ENCODE peak calls at places on chromosomes 3 and 15, in eight cellular contexts. L, K, N, O, G, J, R and C are unnamed samples.

GRCh38 chr3:102577390-102577789 is 142.6 kb downstream of the ZPLD1 start:
- DNase-seq in L (no peak), G (no peak), N (no peak), K (no peak), R (no peak), J (no peak), O (no peak), C (no peak)

GRCh38 chr3:191528589-191528988 is 67.6 kb downstream of the PYDC2 start:
- DNase-seq in O (no peak), R (no peak), J (no peak), K (no peak), L (no peak), G (no peak), N (no peak), C (no peak)

GRCh38 chr3:50316657-50317242 is 5.8 kb downstream of the HYAL2 start:
- DNase-seq in O (peak; percentile 96), G (no peak), R (no peak), L (peak; percentile 73), K (no peak), N (peak; percentile 93), J (peak; percentile 60), C (no peak)

GRCh38 chr3:49607105-49607591 is 52.9 kb downstream of the BSN start:
- DNase-seq in G (no peak), J (no peak), N (no peak), R (peak; percentile 37), O (no peak), K (no peak), L (no peak), C (no peak)

GRCh38 chr15:68191555-68191954 is 13.6 kb downstream of the CALML4 start:
- DNase-seq in K (no peak), O (no peak), R (no peak), L (no peak), J (no peak), G (no peak), N (no peak), C (no peak)

GRCh38 chr3:50587806-50588758 is 18.8 kb downstream of the HEMK1 start:
- DNase-seq in R (no peak), G (no peak), O (no peak), L (peak; percentile 60), N (peak; percentile 50), J (no peak), K (no peak), C (no peak)

GRCh38 chr3:34758630-34759261 is 880.6 kb upstream of the ARPP21 start:
- DNase-seq in R (no peak), O (no peak), J (no peak), G (no peak), K (no peak), L (no peak), N (peak; percentile 24), C (no peak)

GRCh38 chr3:44125241-44125640 is 116.4 kb upstream of the TOPAZ1 start:
- DNase-seq in R (no peak), L (no peak), K (no peak), N (no peak), J (no peak), G (no peak), O (no peak), C (no peak)

GRCh38 chr15:84734794-84735479 is 13.5 kb upstream of the ZNF592 start:
- DNase-seq in L (peak; percentile 40), N (peak; percentile 83), K (peak; percentile 48), J (no peak), G (peak; percentile 43), O (peak; percentile 87), R (peak; percentile 70), C (peak; percentile 25)

GRCh38 chr3:39065197-39065596 is 13.4 kb downstream of the WDR48 start:
- DNase-seq in O (no peak), L (no peak), J (no peak), K (no peak), N (no peak), G (peak; percentile 60), R (no peak), C (no peak)

GRCh38 chr3:171329759-171330158 is 130.4 kb downstream of the TNIK start:
- DNase-seq in O (no peak), J (no peak), K (no peak), N (no peak), R (no peak), G (peak; percentile 61), L (no peak), C (no peak)

GRCh38 chr3:141795311-141795710 is 32.1 kb downstream of the GRK7 start:
- DNase-seq in N (no peak), L (no peak), J (no peak), K (no peak), O (no peak), R (no peak), G (no peak), C (no peak)

GRCh38 chr3:141797167-141797773 is 34.1 kb downstream of the GRK7 start:
- DNase-seq in N (peak; percentile 65), G (peak; percentile 37), O (peak; percentile 40), J (peak; percentile 33), K (peak; percentile 31), L (peak; percentile 24), R (peak; percentile 69), C (peak; percentile 81)

GRCh38 chr3:141797819-141798405 is 34.7 kb downstream of the GRK7 start:
- DNase-seq in O (no peak), K (no peak), N (no peak), G (no peak), J (no peak), R (no peak), L (no peak), C (no peak)

GRCh38 chr3:141795719-141796435 is 32.7 kb downstream of the GRK7 start:
- DNase-seq in O (peak; percentile 87), N (peak; percentile 72), R (peak; percentile 86), G (no peak), J (peak; percentile 49), K (peak; percentile 52), L (peak; percentile 29), C (peak; percentile 65)

GRCh38 chr3:141796436-141797166 is 33.4 kb downstream of the GRK7 start:
- DNase-seq in L (peak; percentile 44), N (no peak), J (no peak), R (no peak), K (no peak), G (no peak), O (peak; percentile 42), C (no peak)
- H3K4me1 ChIP-seq in L (peaks cover 54% of the 10 kb centered on the region), N (peaks cover 5% of the 10 kb centered on the region), J (peaks cover 12% of the 10 kb centered on the region), R (peaks cover 47% of the 10 kb centered on the region), K (no peaks in the 10 kb centered on the region), G (peaks cover 4% of the 10 kb centered on the region), O (peaks cover 33% of the 10 kb centered on the region), C (peaks cover 29% of the 10 kb centered on the region)

GRCh38 chr15:41559489-41560177 is 621 bp downstream of the TYRO3 start:
- DNase-seq in K (no peak), N (peak; percentile 45), O (peak; percentile 31), L (no peak), G (no peak), R (no peak), J (peak; percentile 37), C (no peak)
- H3K4me1 ChIP-seq in K (no peaks in the 10 kb centered on the region), N (peaks cover 10% of the 10 kb centered on the region), O (peaks cover 39% of the 10 kb centered on the region), L (peaks cover 18% of the 10 kb centered on the region), G (peaks cover 6% of the 10 kb centered on the region), R (peaks cover 20% of the 10 kb centered on the region), J (peaks cover 12% of the 10 kb centered on the region), C (peaks cover 42% of the 10 kb centered on the region)

GRCh38 chr15:39834256-39834655 is 51.6 kb upstream of the FSIP1 start:
- DNase-seq in O (no peak), G (no peak), N (no peak), R (no peak), K (no peak), L (no peak), J (no peak), C (no peak)

GRCh38 chr15:39837454-39837853 is 54.8 kb upstream of the FSIP1 start:
- DNase-seq in J (no peak), N (no peak), R (no peak), O (no peak), L (no peak), K (no peak), G (no peak), C (no peak)

GRCh38 chr15:39830166-39830565 is 47.5 kb upstream of the FSIP1 start:
- DNase-seq in G (no peak), R (no peak), L (no peak), J (no peak), K (no peak), N (no peak), O (no peak), C (no peak)

GRCh38 chr15:39835550-39835949 is 52.9 kb upstream of the FSIP1 start:
- DNase-seq in O (no peak), N (no peak), K (no peak), J (no peak), R (no peak), G (no peak), L (no peak), C (no peak)

GRCh38 chr15:39833515-39833981 is 50.9 kb upstream of the FSIP1 start:
- DNase-seq in N (no peak), R (no peak), J (no peak), G (no peak), O (no peak), L (no peak), K (no peak), C (no peak)
- H3K4me1 ChIP-seq in N (no peaks in the 10 kb centered on the region), R (peaks cover 7% of the 10 kb centered on the region), J (no peaks in the 10 kb centered on the region), G (no peaks in the 10 kb centered on the region), O (no peaks in the 10 kb centered on the region), L (no peaks in the 10 kb centered on the region), K (no peaks in the 10 kb centered on the region), C (peaks cover 1% of the 10 kb centered on the region)

DNA sequence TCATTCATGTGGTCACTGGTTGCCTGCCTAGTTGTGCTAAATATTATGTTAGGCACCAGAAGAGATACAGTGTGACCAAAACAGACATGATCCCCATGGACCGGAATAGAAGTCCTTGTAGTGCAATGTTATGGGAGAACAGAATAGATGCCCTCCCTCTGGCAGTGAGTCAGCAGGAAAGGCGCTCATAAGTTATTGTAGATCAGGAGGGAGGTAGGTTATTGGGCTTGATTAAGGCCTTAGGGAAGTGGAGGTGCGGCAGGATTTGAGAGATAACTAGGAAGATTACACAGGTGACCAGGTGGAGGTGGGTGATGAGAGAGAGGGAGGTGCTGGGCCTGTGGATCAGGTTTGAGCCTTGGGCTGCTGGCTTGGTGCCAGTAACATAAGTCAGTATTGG is 5.3 kb downstream of the MCTP2 start:
- DNase-seq in R (no peak), J (no peak), O (no peak), K (no peak), L (no peak), N (no peak), G (no peak), C (no peak)
- H3K4me1 ChIP-seq in R (peaks cover 3% of the 10 kb centered on the region), J (no peaks in the 10 kb centered on the region), O (peaks cover 11% of the 10 kb centered on the region), K (no peaks in the 10 kb centered on the region), L (peaks cover 19% of the 10 kb centered on the region), N (peaks cover 33% of the 10 kb centered on the region), G (no peaks in the 10 kb centered on the region), C (peaks cover 4% of the 10 kb centered on the region)

GRCh38 chr3:10287936-10288574 is 4.7 kb downstream of the GHRL start:
- DNase-seq in G (no peak), K (no peak), R (no peak), J (no peak), L (no peak), O (no peak), N (no peak), C (no peak)
- H3K4me1 ChIP-seq in G (no peaks in the 10 kb centered on the region), K (no peaks in the 10 kb centered on the region), R (peaks cover 4% of the 10 kb centered on the region), J (no peaks in the 10 kb centered on the region), L (peaks cover 15% of the 10 kb centered on the region), O (peaks cover 14% of the 10 kb centered on the region), N (no peaks in the 10 kb centered on the region), C (peaks cover 19% of the 10 kb centered on the region)

GRCh38 chr3:127738192-127738840 is 65.6 kb downstream of the ABTB1 start:
- DNase-seq in K (no peak), N (no peak), R (no peak), G (no peak), O (peak; percentile 58), L (no peak), J (peak; percentile 29), C (no peak)
- H3K4me1 ChIP-seq in K (no peaks in the 10 kb centered on the region), N (peaks cover 28% of the 10 kb centered on the region), R (peaks cover 37% of the 10 kb centered on the region), G (no peaks in the 10 kb centered on the region), O (peaks cover 49% of the 10 kb centered on the region), L (no peaks in the 10 kb centered on the region), J (peaks cover 6% of the 10 kb centered on the region), C (peaks cover 100% of the 10 kb centered on the region)

GRCh38 chr3:111695584-111696213 is 100.6 kb upstream of the ZBED2 start:
- DNase-seq in N (no peak), O (no peak), G (no peak), K (no peak), R (no peak), L (no peak), J (no peak), C (no peak)
- H3K4me1 ChIP-seq in N (no peaks in the 10 kb centered on the region), O (no peaks in the 10 kb centered on the region), G (peaks cover 11% of the 10 kb centered on the region), K (no peaks in the 10 kb centered on the region), R (no peaks in the 10 kb centered on the region), L (peaks cover 4% of the 10 kb centered on the region), J (no peaks in the 10 kb centered on the region), C (peaks cover 10% of the 10 kb centered on the region)